ENCODE peak calls at places on chromosome 9, in four cellular contexts. W is GM23338, C is WERI-Rb-1, T is A549. S is an unnamed sample.

GRCh38 chr9:18920141-18920611 is 112.8 kb downstream of the SAXO1 start:
- DNase-seq in W (no peak), C (no peak), T (no peak), S (no peak)

GRCh38 chr9:28053378-28053777 is 480.1 kb upstream of the C9orf72 start:
- DNase-seq in W (no peak), T (no peak), C (no peak), S (no peak)

GRCh38 chr9:89418882-89419641 is 78.9 kb downstream of the SEMA4D start:
- DNase-seq in T (no peak), W (no peak), C (no peak), S (no peak)

GRCh38 chr9:9718691-9719090 is 894.1 kb downstream of the PTPRD start:
- DNase-seq in T (no peak), C (no peak), W (no peak), S (no peak)

GRCh38 chr9:125603478-125604021 is 103.5 kb downstream of the MAPKAP1 start:
- DNase-seq in W (no peak), T (no peak), C (no peak), S (no peak)

GRCh38 chr9:93136693-93137092 is 2.6 kb upstream of the NINJ1 start:
- DNase-seq in W (no peak), C (no peak), T (no peak), S (no peak)

GRCh38 chr9:130908878-130909356 is 12.3 kb upstream of the QRFP start:
- DNase-seq in W (no peak), T (no peak), C (no peak), S (no peak)

GRCh38 chr9:24416136-24416535 is 129.6 kb downstream of the IZUMO3 start:
- DNase-seq in W (no peak), C (no peak), T (no peak), S (no peak)

GRCh38 chr9:124137009-124137943 is 120.5 kb upstream of the NEK6 start:
- DNase-seq in C (no peak), T (no peak), W (no peak), S (no peak)

GRCh38 chr9:16304301-16304700 is 566.2 kb downstream of the BNC2 start:
- DNase-seq in T (no peak), W (no peak), C (no peak), S (no peak)

GRCh38 chr9:21813575-21814473 is 11.4 kb downstream of the MTAP start:
- DNase-seq in W (peak), T (peak), C (peak), S (no peak)

GRCh38 chr9:135533093-135533492 is 11.9 kb downstream of the LCN1 start:
- DNase-seq in T (peak), W (no peak), C (no peak), S (no peak)

GRCh38 chr9:126148994-126149393 is 177.6 kb upstream of the MVB12B start:
- DNase-seq in W (no peak), T (no peak), C (no peak), S (no peak)

GRCh38 chr9:110255064-110255416 is 1.3 kb downstream of the TXN start:
- DNase-seq in T (no peak), W (peak), C (no peak), S (no peak)

GRCh38 chr9:91864372-91864771 is 85.7 kb downstream of the ROR2 start:
- DNase-seq in C (no peak), T (no peak), W (no peak), S (no peak)

GRCh38 chr9:119322137-119322695 is 47.0 kb downstream of the BRINP1 start:
- DNase-seq in T (no peak), C (peak), W (no peak), S (peak)

GRCh38 chr9:95025213-95026170 is 292.0 kb downstream of the FANCC start:
- DNase-seq in C (peak), T (peak), W (no peak), S (no peak)

GRCh38 chr9:113772121-113772885 is 103.8 kb upstream of the ZNF618 start:
- DNase-seq in C (no peak), T (no peak), W (no peak), S (no peak)

GRCh38 chr9:114606597-114607207 is 4.4 kb upstream of the TMEM268 start:
- DNase-seq in T (no peak), C (no peak), W (no peak), S (no peak)

GRCh38 chr9:86713456-86713855 is 233.8 kb downstream of the GAS1 start:
- DNase-seq in W (no peak), T (no peak), C (no peak), S (no peak)

GRCh38 chr9:79858509-79858908 is 286.7 kb downstream of the TLE4 start:
- DNase-seq in T (peak), C (no peak), W (no peak), S (no peak)

GRCh38 chr9:16236882-16237281 is 633.6 kb downstream of the BNC2 start:
- DNase-seq in C (no peak), T (no peak), W (no peak), S (no peak)

GRCh38 chr9:36018755-36019720 is 17.7 kb upstream of the RECK start:
- DNase-seq in C (no peak), W (no peak), T (no peak), S (no peak)

GRCh38 chr9:7304596-7304995 is 495.0 kb downstream of the DMAC1 start:
- DNase-seq in C (no peak), T (no peak), W (no peak), S (no peak)

GRCh38 chr9:124854161-124854560 is 901 bp downstream of the WDR38 start:
- DNase-seq in C (no peak), T (no peak), W (no peak), S (no peak)

DNA sequence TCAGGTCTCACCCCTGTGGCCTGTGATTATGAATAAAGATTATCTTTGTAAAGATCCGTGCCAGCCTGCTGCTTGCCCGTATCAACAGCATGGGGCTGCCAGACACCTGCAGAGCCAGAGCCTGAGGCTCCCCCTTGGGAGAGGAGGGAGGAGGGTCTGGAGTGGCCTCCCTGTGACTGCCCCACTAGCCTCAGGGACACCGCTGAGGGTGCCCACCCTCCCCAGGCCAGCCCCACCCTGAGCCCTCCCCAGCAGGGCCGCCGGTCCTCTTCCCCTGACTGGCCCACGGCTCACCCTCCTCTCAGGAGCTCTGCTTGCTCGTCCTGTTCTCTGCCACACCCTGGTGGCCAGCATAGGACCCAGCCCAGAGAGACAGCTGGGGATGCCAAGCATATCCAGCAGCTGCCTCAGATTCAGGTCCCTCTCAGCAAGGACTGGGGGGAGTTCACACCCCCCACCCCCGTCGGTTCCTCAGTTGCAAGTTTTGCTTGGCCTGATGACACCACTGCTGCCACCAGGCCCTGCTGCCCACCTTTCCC is 1.9 kb downstream of the SSNA1 start:
- DNase-seq in C (no peak), W (no peak), T (no peak), S (no peak)
- TF ChIP-seq CTCF in C (no peak), W (peak), T (no peak), S (no peak)

GRCh38 chr9:127496974-127497373 is 45.7 kb downstream of the LRSAM1 start:
- DNase-seq in C (no peak), T (no peak), W (no peak), S (no peak)

GRCh38 chr9:127493592-127494303 is 42.4 kb downstream of the LRSAM1 start:
- DNase-seq in T (no peak), C (no peak), W (no peak), S (peak)

GRCh38 chr9:127495884-127496555 is 44.7 kb downstream of the LRSAM1 start:
- DNase-seq in C (peak), T (no peak), W (no peak), S (no peak)

GRCh38 chr9:127492616-127493015 is 41.3 kb downstream of the LRSAM1 start:
- DNase-seq in T (no peak), C (no peak), W (no peak), S (no peak)

DNA sequence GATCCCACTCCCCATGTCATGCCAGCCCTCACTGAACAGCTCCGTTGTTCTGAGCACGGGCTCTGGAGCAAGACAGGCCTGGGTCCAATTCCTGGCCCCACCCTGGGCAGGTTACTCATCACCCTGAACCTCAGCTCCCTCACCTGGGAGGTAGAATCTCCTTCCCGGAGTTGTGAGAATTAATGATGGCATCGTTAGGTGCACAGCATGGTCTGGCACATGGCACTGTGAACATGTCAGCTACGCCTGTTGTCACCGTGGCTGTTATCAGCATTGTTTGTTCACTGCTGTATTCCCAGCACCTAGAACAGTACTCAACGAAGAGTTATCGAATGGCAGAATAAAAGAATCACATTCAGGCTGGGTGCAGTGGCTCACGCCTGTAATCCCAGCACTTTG is 43.0 kb downstream of the LRSAM1 start:
- DNase-seq in W (no peak), T (no peak), C (no peak), S (no peak)
- H3K27ac ChIP-seq in W (no peak), T (no peak), C (peak), S (no peak)

DNA sequence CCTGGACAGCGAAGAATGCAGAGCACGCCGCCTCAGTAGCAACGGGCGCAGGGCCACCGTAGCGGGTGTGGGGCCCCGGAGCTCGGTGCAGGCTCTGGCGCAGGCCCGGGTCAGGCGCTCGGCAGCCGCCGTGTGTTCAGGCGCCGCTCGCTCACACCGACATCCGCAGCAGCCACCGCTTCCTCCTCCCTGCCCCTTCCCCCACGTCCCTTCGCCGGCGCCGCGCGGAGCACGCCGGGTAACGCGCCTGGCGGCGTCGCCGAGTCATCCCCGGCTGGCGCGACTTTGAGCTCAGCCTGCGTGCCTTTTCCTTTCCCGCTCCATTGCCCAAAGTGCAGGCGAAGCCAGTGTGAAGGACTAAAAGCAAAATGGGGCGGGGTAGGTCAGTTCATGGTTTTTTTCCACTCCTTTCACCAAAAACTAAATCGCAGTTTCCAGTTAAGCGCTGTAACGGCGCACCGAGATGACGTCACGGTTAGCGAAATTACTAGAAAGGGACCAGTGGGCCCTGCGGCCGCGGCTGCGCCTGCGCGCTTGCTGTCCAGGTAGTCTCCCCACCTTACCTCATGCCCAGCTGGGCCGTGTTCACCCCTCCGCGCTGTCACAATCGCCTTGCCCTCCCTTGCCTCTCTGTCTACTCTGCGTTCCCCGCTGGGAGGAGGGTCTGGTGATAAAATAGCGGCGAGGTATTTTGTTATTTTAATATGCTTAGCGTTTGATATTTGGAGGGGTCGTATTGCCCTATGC is at the start of gene UBQLN1:
- DNase-seq in W (peak), T (peak), C (peak), S (peak)
- TF ChIP-seq CTCF in W (no peak), T (no peak), C (no peak), S (peak)

DNA sequence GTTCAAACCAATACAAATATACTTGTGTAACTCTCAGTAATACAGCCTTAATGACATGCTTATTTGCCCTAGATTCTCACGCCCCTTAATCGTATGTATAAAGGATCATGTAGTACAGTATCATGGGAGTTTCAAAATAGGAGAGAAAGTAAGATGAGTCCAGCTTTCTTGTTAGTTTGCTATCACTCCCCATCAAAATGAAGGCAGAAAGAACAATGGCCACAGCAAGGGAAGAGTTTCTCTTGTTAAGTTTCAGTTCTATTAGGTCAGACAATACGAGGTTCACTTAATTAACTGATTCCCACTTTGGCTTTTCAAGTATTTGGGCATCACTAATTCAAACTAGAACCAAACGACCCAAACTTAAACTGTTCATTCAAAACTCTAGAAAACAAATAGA is 55.4 kb downstream of the CDC14B start:
- DNase-seq in T (no peak), C (no peak), W (no peak), S (no peak)
- H3K27ac ChIP-seq in T (no peak), C (no peak), W (no peak), S (peak)

DNA sequence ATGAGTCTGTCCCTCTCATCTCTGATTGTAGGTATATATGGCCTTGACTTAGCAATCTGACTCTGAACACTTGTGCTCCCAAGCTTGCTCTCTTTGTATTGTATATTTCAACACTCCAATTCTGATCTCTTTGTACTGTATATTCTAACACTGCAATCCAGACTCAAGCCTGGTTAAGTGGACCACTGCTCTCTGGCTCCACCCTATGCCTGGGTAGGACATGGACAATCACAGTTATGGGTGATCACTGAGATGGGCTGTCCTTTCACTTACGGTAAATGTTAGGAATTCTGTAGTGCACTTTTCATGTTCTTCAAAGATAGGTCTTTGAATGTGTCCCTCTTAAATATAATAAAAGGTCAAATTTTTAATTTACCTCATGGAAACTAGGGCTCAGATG is 165.1 kb downstream of the TLR4 start:
- DNase-seq in W (no peak), T (no peak), C (no peak), S (no peak)
- TF ChIP-seq CTCF in W (peak), T (no peak), C (peak), S (no peak)

GRCh38 chr9:101626295-101626694 is 31.5 kb upstream of the PPP3R2 start:
- DNase-seq in C (no peak), T (no peak), W (no peak), S (no peak)

GRCh38 chr9:101625871-101626270 is 31.1 kb upstream of the PPP3R2 start:
- DNase-seq in T (no peak), W (no peak), C (no peak), S (no peak)

GRCh38 chr9:101618693-101619092 is 23.9 kb upstream of the PPP3R2 start:
- DNase-seq in T (no peak), C (no peak), W (no peak), S (no peak)

DNA sequence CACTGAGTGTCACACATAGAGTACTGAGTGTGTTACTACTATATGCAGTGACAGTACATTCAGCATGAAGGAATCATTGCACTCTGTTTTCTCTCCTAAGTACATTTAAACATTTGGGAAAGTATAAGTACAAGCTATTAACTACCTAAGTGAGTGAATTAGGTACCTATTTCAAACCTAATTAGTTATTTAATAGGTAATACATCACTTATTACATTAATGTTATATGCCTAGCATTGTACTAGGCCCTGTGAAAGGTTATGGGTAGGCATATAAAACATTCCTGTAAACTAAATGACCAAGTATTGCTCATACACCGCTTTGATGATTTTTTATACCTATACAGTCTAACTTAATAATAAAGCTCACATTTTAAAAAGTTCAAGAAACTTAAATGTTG is 25.7 kb upstream of the PPP3R2 start:
- DNase-seq in W (no peak), C (no peak), T (no peak), S (no peak)
- H3K27ac ChIP-seq in W (no peak), C (no peak), T (no peak), S (no peak)

DNA sequence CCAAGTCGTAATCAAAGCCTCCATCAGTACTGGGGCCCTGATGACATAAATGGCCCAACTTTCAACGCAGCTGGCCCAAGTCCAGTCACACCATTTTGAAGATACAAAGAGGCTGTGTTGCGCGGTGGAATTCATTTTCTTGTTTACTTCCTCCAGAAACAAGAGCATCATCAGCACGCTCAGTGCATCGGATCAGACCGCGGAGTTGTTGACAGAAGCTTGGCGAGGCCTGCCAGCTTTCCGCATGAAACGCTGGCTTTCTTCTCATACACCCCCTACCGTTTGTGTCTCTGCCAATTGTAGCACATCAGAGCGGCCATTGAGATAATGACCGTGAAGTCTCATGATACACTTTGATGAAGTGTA is 101.7 kb upstream of the SPATA31D4 start:
- DNase-seq in C (no peak), W (no peak), T (no peak), S (peak)
- TF ChIP-seq CTCF in C (no peak), W (no peak), T (no peak), S (peak)

DNA sequence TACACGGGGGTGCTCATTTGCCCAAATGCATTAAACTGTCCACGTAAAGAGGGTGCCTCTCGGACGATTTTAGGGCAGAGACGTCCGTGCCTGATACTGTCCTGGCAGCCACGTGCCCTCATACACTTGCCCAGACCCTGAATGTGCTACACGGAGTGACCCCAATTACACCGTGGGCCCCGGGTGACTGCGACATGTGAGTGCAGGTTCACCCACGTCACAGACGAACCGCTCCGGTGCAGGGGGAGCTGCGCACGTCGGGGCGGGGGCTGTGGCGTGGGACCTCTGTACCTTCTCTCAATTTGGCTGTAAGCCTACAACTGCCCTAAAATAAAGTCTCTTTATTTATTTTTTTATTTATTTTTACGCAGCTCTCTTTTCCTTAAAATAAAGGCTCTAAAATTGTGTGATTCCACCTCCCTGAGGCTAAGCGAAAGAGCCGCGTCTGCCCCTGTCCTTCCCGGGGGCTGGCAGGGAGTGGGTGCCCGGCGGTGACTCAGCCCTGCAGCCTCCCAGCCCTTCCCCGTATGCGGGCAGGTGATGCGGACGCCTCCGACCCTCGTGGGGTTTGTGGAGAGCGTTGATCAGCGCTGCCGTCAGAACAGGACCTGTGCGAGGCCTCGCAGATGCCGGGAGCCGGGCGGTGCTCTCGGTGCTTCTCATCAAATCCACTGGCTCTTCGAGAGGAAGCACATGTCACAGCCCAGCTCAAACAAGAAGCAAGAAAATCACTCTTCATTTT is 9.2 kb upstream of the EGFL7 start:
- DNase-seq in T (no peak), C (no peak), W (no peak), S (peak)
- H3K27ac ChIP-seq in T (no peak), C (no peak), W (no peak), S (no peak)